ENCODE peak calls at places on chromosomes 3 and 15, in seven cellular contexts. W is activated effector memory CD4-positive, alpha-beta T cell treated with Interleukin-2 at 50 U/mL for 16 hours; J is AML-193; R is Caki2; U is right cardiac atrium; B is dorsolateral prefrontal cortex; F is activated CD4-positive, alpha-beta T cell treated with anti-CD3 and anti-CD28 coated beads, Interleukin-2, amount 50 U/mL, for 1 hour. Q is an unnamed sample.

GRCh38 chr15:76199106-76200082 is 111.9 kb downstream of the ETFA start:
- DNase-seq in W (no peak), J (no peak), R (no peak), U (peak), B (no peak), F (no peak), Q (no peak)

GRCh38 chr15:65910341-65910740 is 41.0 kb downstream of the RAB11A start:
- DNase-seq in W (no peak), J (no peak), R (no peak), U (no peak), B (no peak), F (no peak), Q (no peak)

GRCh38 chr15:78083687-78084358 is 6.3 kb upstream of the TBC1D2B start:
- DNase-seq in W (no peak), J (no peak), R (no peak), U (no peak), B (no peak), F (no peak), Q (no peak)

GRCh38 chr3:101939391-101939790 is 90.1 kb downstream of the NFKBIZ start:
- DNase-seq in W (no peak), J (no peak), R (no peak), U (no peak), B (no peak), F (no peak), Q (no peak)

GRCh38 chr3:62602987-62603386 is 229.6 kb upstream of the FEZF2 start:
- DNase-seq in W (no peak), J (no peak), R (no peak), U (no peak), B (no peak), F (no peak), Q (no peak)

GRCh38 chr3:193960485-193961172 is 175.3 kb upstream of the HES1 start:
- DNase-seq in W (no peak), J (no peak), R (no peak), U (no peak), B (no peak), F (no peak), Q (peak)

GRCh38 chr15:65115086-65115485 is at the start of gene UBAP1L:
- DNase-seq in W (no peak), J (no peak), R (no peak), U (no peak), B (no peak), F (no peak), Q (no peak)

GRCh38 chr15:64013179-64014043 is 32.9 kb downstream of the DAPK2 start:
- DNase-seq in W (no peak), J (no peak), R (peak), U (no peak), B (no peak), F (no peak), Q (no peak)

GRCh38 chr3:175737646-175738572 is 878.8 kb downstream of the NAALADL2 start:
- DNase-seq in W (no peak), J (no peak), R (no peak), U (no peak), B (no peak), F (no peak), Q (no peak)

GRCh38 chr3:179181993-179182551 is 33.9 kb downstream of the PIK3CA start:
- DNase-seq in W (no peak), J (peak), R (no peak), U (no peak), B (no peak), F (no peak), Q (no peak)

GRCh38 chr3:99891610-99892285 is 74.1 kb downstream of the CMSS1 start:
- DNase-seq in W (no peak), J (no peak), R (no peak), U (no peak), B (no peak), F (no peak), Q (no peak)

Q was measured in kidney glomerular epithelial cell.